ENCODE peak calls at places on chromosomes 6 and 20, in six cellular contexts. S is aorta; O is M059J; I is CD8-positive, alpha-beta memory T cell; D is HFFc6; G is RWPE1. C is an unnamed sample.

GRCh38 chr20:4299773-4300172 is 284.4 kb upstream of the RNF24 start:
- DNase-seq in S (no peak), O (no peak), I (no peak), D (no peak), G (no peak), C (no peak)

GRCh38 chr6:69795469-69796080 is 1.2 kb downstream of the LMBRD1 start:
- DNase-seq in S (no peak), O (no peak), I (no peak), D (no peak), G (no peak), C (no peak)

GRCh38 chr20:57659789-57660509 is 39.7 kb upstream of the ZBP1 start:
- DNase-seq in S (no peak), O (no peak), I (no peak), D (no peak), G (no peak), C (no peak)

GRCh38 chr6:134896881-134897280 is 53.0 kb downstream of the ALDH8A1 start:
- DNase-seq in S (no peak), O (no peak), I (no peak), D (no peak), G (no peak), C (no peak)

GRCh38 chr6:157981132-157981394 is 600 bp upstream of the SYNJ2 start:
- DNase-seq in S (no peak), O (no peak), I (no peak), D (no peak), G (no peak), C (no peak)

GRCh38 chr6:53309059-53309896 is 39.5 kb downstream of the ELOVL5 start:
- DNase-seq in S (no peak), O (no peak), I (no peak), D (peak), G (no peak), C (no peak)

GRCh38 chr20:37521091-37521771 is at the start of gene NNAT:
- DNase-seq in S (no peak), O (no peak), I (no peak), D (no peak), G (no peak), C (no peak)

GRCh38 chr6:38212116-38212515 is 392.6 kb downstream of the ZFAND3 start:
- DNase-seq in S (no peak), O (no peak), I (no peak), D (no peak), G (no peak), C (no peak)

GRCh38 chr6:139017227-139017626 is 11.3 kb upstream of the ABRACL start:
- DNase-seq in S (no peak), O (peak), I (no peak), D (no peak), G (no peak), C (no peak)

GRCh38 chr20:55348201-55348600 is 657.1 kb downstream of the CBLN4 start:
- DNase-seq in S (no peak), O (no peak), I (no peak), D (no peak), G (no peak), C (no peak)

GRCh38 chr20:43941476-43942212 is 27.0 kb downstream of the TOX2 start:
- DNase-seq in S (no peak), O (peak), I (no peak), D (no peak), G (peak), C (no peak)

GRCh38 chr20:34268851-34269668 is 27.8 kb downstream of the ASIP start:
- DNase-seq in S (peak), O (no peak), I (no peak), D (no peak), G (no peak), C (no peak)

GRCh38 chr6:30615219-30615957 is 1.7 kb downstream of the PPP1R10 start:
- DNase-seq in S (no peak), O (peak), I (peak), D (peak), G (no peak), C (peak)

GRCh38 chr6:54283877-54284860 is 24.1 kb upstream of the TINAG start:
- DNase-seq in S (no peak), O (peak), I (no peak), D (no peak), G (no peak), C (peak)

GRCh38 chr20:43914697-43915208 is at the start of gene TOX2:
- DNase-seq in S (peak), O (peak), I (peak), D (peak), G (peak), C (no peak)

GRCh38 chr6:53244958-53245357 is 96.3 kb upstream of the GCM1 start:
- DNase-seq in S (no peak), O (no peak), I (no peak), D (no peak), G (no peak), C (no peak)

GRCh38 chr6:117976030-117976651 is 69.1 kb downstream of the SLC35F1 start:
- DNase-seq in S (no peak), O (peak), I (no peak), D (peak), G (peak), C (peak)

GRCh38 chr6:123316733-123317323 is 319.9 kb downstream of the TRDN start:
- DNase-seq in S (no peak), O (peak), I (no peak), D (no peak), G (peak), C (no peak)

GRCh38 chr6:79895382-79896100 is 51.8 kb downstream of the ELOVL4 start:
- DNase-seq in S (no peak), O (peak), I (no peak), D (no peak), G (peak), C (no peak)

GRCh38 chr20:19832875-19833274 is 74.8 kb downstream of the RIN2 start:
- DNase-seq in S (no peak), O (no peak), I (no peak), D (no peak), G (no peak), C (no peak)

GRCh38 chr6:6654599-6655575 is 66.4 kb downstream of the LY86 start:
- DNase-seq in S (peak), O (no peak), I (no peak), D (no peak), G (no peak), C (no peak)

GRCh38 chr6:49490633-49491032 is 9.1 kb upstream of the GLYATL3 start:
- DNase-seq in S (no peak), O (no peak), I (no peak), D (no peak), G (no peak), C (no peak)

GRCh38 chr6:53418288-53418687 is 69.5 kb upstream of the ELOVL5 start:
- DNase-seq in S (no peak), O (no peak), I (no peak), D (no peak), G (no peak), C (no peak)

GRCh38 chr6:168332020-168332419 is 12.4 kb upstream of the DACT2 start:
- DNase-seq in S (no peak), O (no peak), I (no peak), D (no peak), G (no peak), C (no peak)

GRCh38 chr6:134331255-134331654 is 13.3 kb upstream of the SGK1 start:
- DNase-seq in S (no peak), O (no peak), I (no peak), D (no peak), G (no peak), C (no peak)

GRCh38 chr6:105373481-105373880 is 29.4 kb downstream of the PREP start:
- DNase-seq in S (no peak), O (no peak), I (no peak), D (no peak), G (no peak), C (no peak)

GRCh38 chr20:33576432-33576883 is 85.7 kb upstream of the C20orf144 start:
- DNase-seq in S (no peak), O (no peak), I (no peak), D (no peak), G (no peak), C (no peak)

GRCh38 chr6:25623874-25624273 is 28.1 kb upstream of the SCGN start:
- DNase-seq in S (no peak), O (no peak), I (no peak), D (no peak), G (no peak), C (no peak)

GRCh38 chr6:28303570-28303969 is 22.2 kb downstream of the PGBD1 start:
- DNase-seq in S (no peak), O (no peak), I (no peak), D (no peak), G (no peak), C (no peak)

GRCh38 chr6:135159531-135159930 is 21.6 kb upstream of the MYB start:
- DNase-seq in S (no peak), O (peak), I (no peak), D (no peak), G (no peak), C (no peak)

GRCh38 chr20:44993343-44993742 is 27.0 kb downstream of the STK4 start:
- DNase-seq in S (no peak), O (peak), I (no peak), D (no peak), G (peak), C (peak)